ENCODE peak calls at places on chromosome 4, in seven cellular contexts. V is AG09309, O is cerebellum, Y is T-helper 2 cell, G is AG08395, T is kidney epithelial cell, J is NCI-H226. A is an unnamed sample.

GRCh38 chr4:23889368-23889767 is 479 bp downstream of the PPARGC1A start:
- DNase-seq in O (no peak), V (no peak), G (no peak), T (no peak), Y (no peak), J (no peak), A (no peak)

GRCh38 chr4:40924096-40924792 is 174.5 kb downstream of the NSUN7 start:
- DNase-seq in T (peak; percentile 1), Y (peak; percentile 20), J (peak; percentile 19), O (no peak), G (peak; percentile 85), V (no peak), A (peak; percentile 80)

GRCh38 chr4:145709843-145710242 is 29.9 kb downstream of the C4orf51 start:
- DNase-seq in O (no peak), V (peak; percentile 84), T (peak; percentile 78), G (peak; percentile 87), J (peak; percentile 74), Y (no peak), A (no peak)

GRCh38 chr4:163540977-163541376 is 46.5 kb downstream of the TMA16 start:
- DNase-seq in T (no peak), O (no peak), V (peak; percentile 29), G (peak; percentile 73), J (peak; percentile 41), Y (no peak), A (no peak)

GRCh38 chr4:153610623-153611376 is 73.3 kb upstream of the TLR2 start:
- DNase-seq in J (no peak), Y (no peak), G (no peak), O (no peak), V (no peak), T (no peak), A (no peak)

GRCh38 chr4:145298885-145299284 is 118.5 kb upstream of the OTUD4 start:
- DNase-seq in Y (no peak), V (no peak), J (no peak), T (no peak), G (no peak), O (no peak), A (no peak)

GRCh38 chr4:89616382-89616781 is 220.6 kb downstream of the SNCA start:
- DNase-seq in V (no peak), G (no peak), Y (no peak), O (no peak), T (no peak), J (no peak), A (no peak)

GRCh38 chr4:176011523-176011922 is 54.1 kb upstream of the WDR17 start:
- DNase-seq in Y (no peak), T (no peak), O (no peak), J (no peak), V (no peak), G (no peak), A (no peak)

GRCh38 chr4:123731009-123731408 is 334.4 kb downstream of the SPRY1 start:
- DNase-seq in V (no peak), T (no peak), O (no peak), J (no peak), Y (no peak), G (no peak), A (no peak)

GRCh38 chr4:77418333-77418732 is 187.3 kb upstream of the CXCL13 start:
- DNase-seq in O (no peak), G (peak; percentile 10), Y (no peak), J (peak; percentile 38), V (no peak), T (no peak), A (no peak)

GRCh38 chr4:1511441-1512041 is 105.3 kb upstream of the NKX1-1 start:
- DNase-seq in Y (no peak), G (peak; percentile 90), J (no peak), V (no peak), T (no peak), O (no peak), A (no peak)

GRCh38 chr4:187414716-187415115 is 580.9 kb upstream of the ZFP42 start:
- DNase-seq in V (no peak), G (no peak), Y (no peak), J (no peak), O (no peak), T (no peak), A (no peak)

GRCh38 chr4:182074842-182075241 is 168.4 kb upstream of the TENM3 start:
- DNase-seq in J (no peak), O (peak; percentile 8), V (peak; percentile 16), G (no peak), T (no peak), Y (no peak), A (no peak)

GRCh38 chr4:86178216-86178615 is 181.6 kb downstream of the MAPK10 start:
- DNase-seq in V (no peak), Y (no peak), J (peak; percentile 50), G (no peak), T (no peak), O (no peak), A (no peak)

GRCh38 chr4:3458371-3458770 is 4.7 kb upstream of the DOK7 start:
- DNase-seq in Y (no peak), O (no peak), G (no peak), V (no peak), T (no peak), J (no peak), A (no peak)

GRCh38 chr4:82850684-82851083 is 40.3 kb downstream of the SEC31A start:
- DNase-seq in O (no peak), G (no peak), J (no peak), Y (no peak), V (no peak), T (no peak), A (no peak)

GRCh38 chr4:108846568-108846967 is 83.7 kb upstream of the ETNPPL start:
- DNase-seq in T (no peak), J (no peak), O (no peak), V (no peak), Y (no peak), G (no peak), A (no peak)

GRCh38 chr4:40289366-40290188 is 45.6 kb upstream of the CHRNA9 start:
- DNase-seq in G (no peak), Y (no peak), V (no peak), J (no peak), O (no peak), T (no peak), A (no peak)

GRCh38 chr4:97770222-97770621 is 373.1 kb downstream of the STPG2 start:
- DNase-seq in V (no peak), O (no peak), Y (no peak), G (no peak), T (no peak), J (no peak), A (no peak)

GRCh38 chr4:40193018-40193571 is 3.7 kb upstream of the RHOH start:
- DNase-seq in T (no peak), V (no peak), J (no peak), O (no peak), G (no peak), Y (no peak), A (no peak)

GRCh38 chr4:8245879-8246833 is 23.4 kb upstream of the HTRA3 start:
- DNase-seq in G (no peak), V (no peak), O (no peak), Y (no peak), J (no peak), T (no peak), A (no peak)

GRCh38 chr4:891747-892146 is 40.4 kb downstream of the GAK start:
- DNase-seq in T (no peak), V (no peak), Y (no peak), G (no peak), J (no peak), O (no peak), A (no peak)

GRCh38 chr4:37970702-37971101 is 10.5 kb downstream of the PTTG2 start:
- DNase-seq in G (peak; percentile 32), O (no peak), Y (no peak), T (no peak), J (peak; percentile 17), V (no peak), A (no peak)

GRCh38 chr4:152572417-152573086 is 36.7 kb upstream of the FBXW7 start:
- DNase-seq in G (no peak), Y (no peak), J (peak; percentile 87), T (no peak), O (no peak), V (peak; percentile 25), A (no peak)

GRCh38 chr4:15963001-15963451 is at the start of gene FGFBP2:
- DNase-seq in O (no peak), J (no peak), G (peak; percentile 63), T (no peak), Y (no peak), V (peak; percentile 4), A (peak; percentile 28)

GRCh38 chr4:145912391-145912790 is 26.2 kb downstream of the ZNF827 start:
- DNase-seq in Y (no peak), V (no peak), G (no peak), O (no peak), T (no peak), J (no peak), A (no peak)

GRCh38 chr4:188735082-188735481 is 595.8 kb downstream of the TRIML1 start:
- DNase-seq in T (no peak), J (no peak), Y (no peak), O (no peak), G (no peak), V (no peak), A (no peak)